ENCODE peak calls at places on chromosomes 5 and 9, in eight cellular contexts. X is HCT116, P is hepatocyte, I is pancreas, S is A549, B is PC-3, H is uterus, U is stomach. Y is an unnamed sample.

GRCh38 chr5:158064331-158065123 is 205.6 kb upstream of the CLINT1 start:
- DNase-seq in X (no peak), P (no peak), I (no peak), S (no peak), B (no peak), H (no peak), U (no peak), Y (no peak)

GRCh38 chr5:53110156-53110555 is 599 bp upstream of the MOCS2 start:
- DNase-seq in X (no peak), P (no peak), I (no peak), S (no peak), B (no peak), H (no peak), U (no peak), Y (no peak)

GRCh38 chr9:2859776-2860379 is 16.0 kb upstream of the PUM3 start:
- DNase-seq in X (peak; percentile 56), P (peak; percentile 81), I (peak; percentile 33), S (peak; percentile 73), B (peak; percentile 65), H (peak; percentile 37), U (peak; percentile 65), Y (peak; percentile 67)

GRCh38 chr5:8730194-8730593 is 815.7 kb downstream of the SEMA5A start:
- DNase-seq in X (no peak), P (no peak), I (no peak), S (no peak), B (peak; percentile 80), H (no peak), U (no peak), Y (no peak)

GRCh38 chr5:96509313-96509712 is 76.3 kb upstream of the PCSK1 start:
- DNase-seq in X (no peak), P (no peak), I (no peak), S (peak; percentile 83), B (peak; percentile 7), H (no peak), U (no peak), Y (no peak)

GRCh38 chr5:60488466-60489130 is 211.4 kb downstream of the DEPDC1B start:
- DNase-seq in X (no peak), P (no peak), I (no peak), S (no peak), B (no peak), H (no peak), U (no peak), Y (no peak)

GRCh38 chr5:139862313-139862712 is 66.7 kb downstream of the PSD2 start:
- DNase-seq in X (no peak), P (no peak), I (no peak), S (no peak), B (no peak), H (no peak), U (no peak), Y (no peak)

GRCh38 chr9:109182940-109183798 is 16.1 kb upstream of the FRRS1L start:
- DNase-seq in X (peak; percentile 47), P (peak; percentile 48), I (peak; percentile 65), S (peak; percentile 62), B (peak; percentile 55), H (no peak), U (peak; percentile 57), Y (peak; percentile 63)

GRCh38 chr5:52638732-52639131 is 149.0 kb upstream of the ITGA1 start:
- DNase-seq in X (no peak), P (no peak), I (no peak), S (no peak), B (no peak), H (no peak), U (no peak), Y (no peak)

GRCh38 chr9:89593776-89594427 is 10.9 kb upstream of the GADD45G start:
- DNase-seq in X (no peak), P (peak; percentile 84), I (no peak), S (peak; percentile 56), B (peak; percentile 58), H (no peak), U (peak; percentile 72), Y (peak; percentile 71)

GRCh38 chr5:102715405-102715804 is 39.7 kb upstream of the PAM start:
- DNase-seq in X (peak; percentile 60), P (no peak), I (no peak), S (no peak), B (peak; percentile 84), H (no peak), U (no peak), Y (no peak)

GRCh38 chr9:95793924-95794828 is 81.3 kb upstream of the ERCC6L2 start:
- DNase-seq in X (no peak), P (no peak), I (no peak), S (no peak), B (peak; percentile 81), H (no peak), U (no peak), Y (no peak)

GRCh38 chr5:160272041-160272663 is 40.2 kb downstream of the CCNJL start:
- DNase-seq in X (no peak), P (no peak), I (no peak), S (no peak), B (no peak), H (no peak), U (no peak), Y (no peak)

GRCh38 chr5:179494774-179495173 is 55.6 kb upstream of the RUFY1 start:
- DNase-seq in X (no peak), P (no peak), I (no peak), S (no peak), B (no peak), H (no peak), U (no peak), Y (no peak)

GRCh38 chr9:130288393-130288792 is 22.8 kb downstream of the HMCN2 start:
- DNase-seq in X (no peak), P (no peak), I (no peak), S (no peak), B (no peak), H (no peak), U (no peak), Y (no peak)

GRCh38 chr5:173191561-173191960 is 43.4 kb downstream of the NKX2-5 start:
- DNase-seq in X (no peak), P (no peak), I (no peak), S (no peak), B (no peak), H (no peak), U (no peak), Y (no peak)

GRCh38 chr5:96936431-96937221 is 746 bp downstream of the LNPEP start:
- DNase-seq in X (no peak), P (peak; percentile 66), I (peak; percentile 30), S (peak; percentile 21), B (peak; percentile 25), H (peak; percentile 31), U (peak; percentile 46), Y (no peak)

GRCh38 chr5:177502886-177503285 is 5.5 kb upstream of the PDLIM7 start:
- DNase-seq in X (no peak), P (no peak), I (no peak), S (no peak), B (no peak), H (no peak), U (no peak), Y (no peak)

GRCh38 chr5:67287795-67288194 is 91.2 kb upstream of the CD180 start:
- DNase-seq in X (no peak), P (no peak), I (no peak), S (no peak), B (no peak), H (no peak), U (no peak), Y (no peak)

GRCh38 chr5:152349683-152350526 is 55.2 kb downstream of the NMUR2 start:
- DNase-seq in X (peak; percentile 15), P (peak; percentile 74), I (no peak), S (peak; percentile 24), B (peak; percentile 79), H (no peak), U (peak; percentile 61), Y (no peak)

DNA sequence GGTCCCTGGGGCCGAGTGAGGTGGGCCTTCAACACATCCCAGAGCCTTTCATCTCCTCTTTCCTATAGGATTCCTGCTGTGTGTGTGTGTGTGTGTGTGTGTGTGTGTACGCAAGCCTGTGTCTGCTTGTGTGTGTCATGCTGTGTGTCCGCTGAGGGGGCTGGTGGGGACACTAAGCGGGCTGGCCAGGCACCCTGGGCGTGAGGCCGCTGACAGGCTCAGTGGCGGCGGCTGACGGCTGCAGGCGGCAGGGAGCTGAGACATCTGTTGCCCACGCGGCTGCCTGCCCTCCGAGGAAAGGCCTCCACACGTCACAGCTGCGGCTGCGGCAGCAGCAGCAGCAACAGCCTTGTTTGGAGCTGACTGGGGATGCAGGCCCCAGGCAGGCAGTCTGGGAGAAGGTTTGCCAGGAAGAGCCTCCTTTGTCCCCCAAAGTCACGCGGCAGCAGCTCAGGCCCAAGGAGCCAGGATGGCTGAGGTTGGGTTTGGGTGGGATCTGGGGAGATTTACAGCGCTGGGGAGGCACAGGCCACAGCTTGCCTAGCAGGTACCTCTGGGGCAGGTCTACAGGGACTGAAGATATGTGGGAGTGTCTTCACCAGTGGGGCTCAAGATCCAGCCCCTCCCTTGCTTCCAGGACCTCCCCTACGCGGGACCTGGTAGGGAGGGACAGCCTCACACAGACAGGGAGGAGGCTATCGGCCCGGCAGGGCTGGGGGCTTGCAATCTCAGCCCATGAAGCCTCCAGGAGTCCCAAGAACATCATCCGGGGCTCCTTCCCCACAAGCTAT is 1.8 kb downstream of the PDLIM4 start:
- DNase-seq in X (no peak), P (peak; percentile 86), I (no peak), S (no peak), B (no peak), H (peak; percentile 76), U (peak; percentile 16), Y (peak; percentile 29)
- H3K4me1 ChIP-seq in X (peaks cover 62% of the 10 kb centered on the region), P (peaks cover 36% of the 10 kb centered on the region), I (no peaks in the 10 kb centered on the region), S (peaks cover 35% of the 10 kb centered on the region), B (peaks cover 52% of the 10 kb centered on the region), H (peaks cover 26% of the 10 kb centered on the region), U (peaks cover 82% of the 10 kb centered on the region), Y (peaks cover 3% of the 10 kb centered on the region)

GRCh38 chr5:23506329-23507236 is 826 bp upstream of the PRDM9 start:
- DNase-seq in X (no peak), P (peak; percentile 26), I (no peak), S (peak; percentile 74), B (peak; percentile 81), H (no peak), U (no peak), Y (no peak)
- H3K4me3 ChIP-seq in X (no peak overlapping the region), P (no peak overlapping the region), I (no peak overlapping the region), S (peak overlapping the region; percentile 41), B (peak overlapping the region; percentile 70), H (no peak overlapping the region), U (no peak overlapping the region), Y (no peak overlapping the region)

DNA sequence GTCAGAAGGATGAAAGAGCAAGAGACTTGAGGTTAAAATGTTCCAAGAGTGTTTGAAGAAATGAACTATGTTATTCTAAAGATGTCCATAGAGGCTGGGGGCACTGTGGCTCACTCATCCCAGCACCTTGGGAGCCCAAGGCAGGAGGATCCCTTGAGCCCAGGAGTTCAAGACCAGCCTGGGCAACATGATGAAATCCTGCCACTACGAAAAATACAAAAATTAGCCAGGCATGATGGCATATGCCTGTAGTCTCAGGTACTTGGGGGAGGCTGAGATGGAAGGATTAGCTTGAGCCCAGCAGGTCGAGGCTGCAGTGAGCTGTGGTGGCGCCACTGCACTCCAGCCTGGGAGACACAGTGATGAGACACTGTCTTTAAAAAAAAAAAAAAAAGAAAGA is 2.7 kb downstream of the AOPEP start:
- DNase-seq in X (no peak), P (no peak), I (no peak), S (peak; percentile 34), B (no peak), H (no peak), U (no peak), Y (no peak)
- TF ChIP-seq CTCF in X (peak; percentile 17), P (no peak), I (no peak), S (peak; percentile 24), B (peak; percentile 36), H (no peak), U (no peak), Y (no peak)

DNA sequence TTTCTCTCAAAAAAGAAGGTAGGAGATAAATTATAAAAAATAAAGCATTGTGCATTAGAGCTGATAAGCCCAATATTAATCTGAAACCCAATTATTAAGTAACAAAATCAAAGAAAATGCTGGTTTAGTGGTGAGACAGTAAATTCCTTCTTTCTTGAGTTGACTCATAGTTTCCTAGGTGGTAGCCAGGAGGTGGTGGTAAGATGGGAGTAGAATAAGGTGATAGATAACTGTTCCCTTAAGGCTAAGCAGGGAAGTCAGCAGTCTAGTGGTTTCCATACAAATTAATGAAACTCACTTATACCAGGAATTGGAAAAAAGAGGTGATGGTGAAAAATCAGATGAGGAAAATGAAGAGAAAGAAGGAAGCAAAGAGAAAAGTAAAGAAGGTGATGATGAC is 23.2 kb downstream of the LYSMD3 start:
- DNase-seq in X (no peak), P (no peak), I (no peak), S (no peak), B (no peak), H (no peak), U (no peak), Y (no peak)
- H3K4me1 ChIP-seq in X (no peaks in the 10 kb centered on the region), P (no peaks in the 10 kb centered on the region), I (no peaks in the 10 kb centered on the region), S (no peaks in the 10 kb centered on the region), B (peaks cover 35% of the 10 kb centered on the region), H (no peaks in the 10 kb centered on the region), U (no peaks in the 10 kb centered on the region), Y (no peaks in the 10 kb centered on the region)